ENCODE peak calls at places on chromosomes 2 and 18, in nine cellular contexts. W is AG08396, T is epithelial cell of esophagus, J is MM.1S, Q is OCI-LY7, B is heart left ventricle, Z is NCI-H1105, X is NCI-H146, L is NCI-H774. H is an unnamed sample.

GRCh38 chr18:38654966-38655365 is 1089.4 kb upstream of the CELF4 start:
- DNase-seq in Q (no peak), J (no peak), X (no peak), T (no peak), Z (no peak), B (no peak), W (no peak), L (no peak), H (no peak)

GRCh38 chr2:85053802-85054201 is 79.4 kb upstream of the TCF7L1 start:
- DNase-seq in Q (no peak), W (no peak), T (peak), B (no peak), L (no peak), Z (no peak), J (no peak), X (no peak), H (no peak)

GRCh38 chr18:62939925-62940324 is 224.6 kb downstream of the PHLPP1 start:
- DNase-seq in B (no peak), Z (no peak), L (no peak), Q (no peak), J (no peak), X (no peak), T (no peak), W (no peak), H (peak)

GRCh38 chr2:9251154-9252001 is 44.8 kb downstream of the ASAP2 start:
- DNase-seq in W (peak), X (no peak), L (no peak), B (peak), Q (no peak), Z (no peak), T (peak), J (no peak), H (peak)

GRCh38 chr2:137525644-137526190 is 438.6 kb upstream of the HNMT start:
- DNase-seq in B (no peak), T (peak), Q (no peak), Z (no peak), L (peak), X (no peak), J (no peak), W (no peak), H (no peak)

GRCh38 chr18:48827321-48828200 is 123.2 kb downstream of the SMAD7 start:
- DNase-seq in J (no peak), T (no peak), B (peak), L (no peak), Z (no peak), Q (no peak), W (peak), X (peak), H (no peak)

GRCh38 chr2:179744341-179744740 is 117.1 kb downstream of the ZNF385B start:
- DNase-seq in J (no peak), X (no peak), T (no peak), W (no peak), B (no peak), Q (no peak), L (no peak), Z (no peak), H (no peak)

GRCh38 chr2:30331038-30331437 is 99.7 kb downstream of the LBH start:
- DNase-seq in L (no peak), W (no peak), B (no peak), X (no peak), T (no peak), Z (no peak), J (no peak), Q (no peak), H (no peak)

GRCh38 chr18:68478246-68478645 is 236.7 kb downstream of the TMX3 start:
- DNase-seq in T (peak), J (peak), X (no peak), B (no peak), Z (no peak), L (no peak), Q (no peak), W (no peak), H (no peak)

GRCh38 chr2:135732561-135732960 is 9.1 kb upstream of the UBXN4 start:
- DNase-seq in X (no peak), W (no peak), Z (no peak), B (no peak), T (no peak), Q (no peak), L (no peak), J (no peak), H (no peak)

GRCh38 chr2:158665536-158666302 is 129.4 kb upstream of the DAPL1 start:
- DNase-seq in Q (no peak), Z (no peak), L (no peak), J (no peak), B (no peak), T (no peak), X (no peak), W (peak), H (no peak)

GRCh38 chr2:219274392-219274921 is 4.7 kb upstream of the DNAJB2 start:
- DNase-seq in X (no peak), J (no peak), W (peak), B (peak), Z (no peak), T (peak), L (no peak), Q (no peak), H (no peak)

GRCh38 chr18:66013976-66014375 is 263.2 kb downstream of the CDH7 start:
- DNase-seq in L (no peak), Z (no peak), T (peak), B (no peak), W (no peak), J (no peak), X (no peak), Q (no peak), H (no peak)